ENCODE peak calls at places on chromosomes 1 and 21, in five cellular contexts. M is astrocyte of the cerebellum, F is astrocyte of the spinal cord, V is mammary epithelial cell, Q is hepatocyte. A is an unnamed sample.

GRCh38 chr1:25011966-25012625 is 82.0 kb upstream of the RUNX3 start:
- DNase-seq in M (no peak), F (no peak), V (no peak), Q (peak), A (no peak)

GRCh38 chr1:32701951-32702598 is 495 bp downstream of the SYNC start:
- DNase-seq in M (no peak), F (peak), V (no peak), Q (no peak), A (no peak)

GRCh38 chr1:245687636-245688535 is 533.1 kb downstream of the KIF26B start:
- DNase-seq in M (no peak), F (peak), V (no peak), Q (no peak), A (no peak)

GRCh38 chr1:43853161-43853921 is 80.3 kb upstream of the ARTN start:
- DNase-seq in M (peak), F (peak), V (peak), Q (no peak), A (peak)

GRCh38 chr1:193285626-193286025 is 99.2 kb upstream of the B3GALT2 start:
- DNase-seq in M (no peak), F (no peak), V (no peak), Q (no peak), A (no peak)

GRCh38 chr1:23916209-23917131 is 3.3 kb upstream of the CNR2 start:
- DNase-seq in M (peak), F (peak), V (peak), Q (peak), A (no peak)

GRCh38 chr1:206001476-206001888 is 1.7 kb downstream of the RAB7B start:
- DNase-seq in M (peak), F (peak), V (peak), Q (peak), A (peak)

GRCh38 chr1:212525479-212526110 is 83.0 kb upstream of the ATF3 start:
- DNase-seq in M (peak), F (peak), V (peak), Q (no peak), A (no peak)

GRCh38 chr1:78607944-78608343 is 12.3 kb upstream of the IFI44L start:
- DNase-seq in M (no peak), F (no peak), V (no peak), Q (peak), A (no peak)

GRCh38 chr1:52613611-52614373 is 11.6 kb downstream of the GPX7 start:
- DNase-seq in M (no peak), F (no peak), V (no peak), Q (no peak), A (no peak)

GRCh38 chr1:154736840-154737239 is 128.9 kb upstream of the ADAR start:
- DNase-seq in M (no peak), F (peak), V (peak), Q (no peak), A (no peak)

GRCh38 chr1:160169553-160170399 is 18.4 kb downstream of the ATP1A4 start:
- DNase-seq in M (peak), F (peak), V (no peak), Q (no peak), A (no peak)

GRCh38 chr1:163761898-163762297 is 440.1 kb downstream of the NUF2 start:
- DNase-seq in M (no peak), F (no peak), V (no peak), Q (no peak), A (no peak)

GRCh38 chr1:193754732-193755427 is 568.5 kb upstream of the B3GALT2 start:
- DNase-seq in M (no peak), F (no peak), V (no peak), Q (no peak), A (no peak)

GRCh38 chr1:66375125-66375524 is 158.8 kb upstream of the SGIP1 start:
- DNase-seq in M (no peak), F (no peak), V (no peak), Q (no peak), A (no peak)

GRCh38 chr1:6440198-6441126 is 15.9 kb downstream of the ESPN start:
- DNase-seq in M (no peak), F (no peak), V (peak), Q (peak), A (no peak)

GRCh38 chr1:19028110-19028509 is 71.6 kb upstream of the IFFO2 start:
- DNase-seq in M (no peak), F (no peak), V (no peak), Q (no peak), A (no peak)

GRCh38 chr1:26786437-26787380 is 1.0 kb upstream of the PIGV start:
- DNase-seq in M (peak), F (peak), V (peak), Q (peak), A (no peak)

GRCh38 chr1:153404768-153405167 is 11.6 kb upstream of the S100A7A start:
- DNase-seq in M (no peak), F (no peak), V (peak), Q (no peak), A (no peak)

GRCh38 chr1:46546210-46546609 is 5.2 kb downstream of the KNCN start:
- DNase-seq in M (no peak), F (no peak), V (no peak), Q (no peak), A (no peak)

GRCh38 chr1:227325195-227325594 is 6.9 kb upstream of the CDC42BPA start:
- DNase-seq in M (no peak), F (no peak), V (no peak), Q (no peak), A (no peak)

GRCh38 chr1:95716097-95716496 is 482.1 kb downstream of the RWDD3 start:
- DNase-seq in M (no peak), F (no peak), V (peak), Q (no peak), A (no peak)

GRCh38 chr1:97101523-97101922 is 379.9 kb downstream of the PTBP2 start:
- DNase-seq in M (no peak), F (no peak), V (no peak), Q (no peak), A (no peak)

GRCh38 chr1:28740118-28740517 is 3.4 kb downstream of the YTHDF2 start:
- DNase-seq in M (no peak), F (no peak), V (peak), Q (no peak), A (no peak)

GRCh38 chr1:113146242-113147072 is 73.5 kb downstream of the LRIG2 start:
- DNase-seq in M (no peak), F (peak), V (peak), Q (peak), A (no peak)

GRCh38 chr1:51365774-51366173 is 35.4 kb upstream of the TTC39A start:
- DNase-seq in M (no peak), F (no peak), V (no peak), Q (no peak), A (no peak)

GRCh38 chr1:160256396-160257046 is 5.8 kb downstream of the DCAF8 start:
- DNase-seq in M (peak), F (peak), V (peak), Q (peak), A (peak)

GRCh38 chr1:116375165-116375883 is 2.3 kb downstream of the ATP1A1 start:
- DNase-seq in M (no peak), F (no peak), V (peak), Q (no peak), A (no peak)

GRCh38 chr1:72623299-72623708 is 341.0 kb upstream of the NEGR1 start:
- DNase-seq in M (no peak), F (peak), V (peak), Q (peak), A (peak)

GRCh38 chr1:58964428-58964827 is 180.6 kb upstream of the JUN start:
- DNase-seq in M (no peak), F (no peak), V (no peak), Q (no peak), A (no peak)

GRCh38 chr1:155950829-155951228 is 9.4 kb downstream of the RXFP4 start:
- DNase-seq in M (no peak), F (no peak), V (no peak), Q (no peak), A (no peak)

GRCh38 chr1:5960336-5960735 is 31.9 kb downstream of the NPHP4 start:
- DNase-seq in M (no peak), F (no peak), V (no peak), Q (no peak), A (no peak)

GRCh38 chr1:20279507-20279906 is 11.2 kb upstream of the VWA5B1 start:
- DNase-seq in M (no peak), F (peak), V (peak), Q (no peak), A (no peak)

GRCh38 chr1:9902060-9902452 is 8.0 kb downstream of the CTNNBIP1 start:
- DNase-seq in M (no peak), F (no peak), V (no peak), Q (no peak), A (no peak)

GRCh38 chr1:40476924-40477679 is at the start of gene ZFP69:
- DNase-seq in M (peak), F (peak), V (peak), Q (peak), A (no peak)

GRCh38 chr1:95252422-95252821 is 18.4 kb downstream of the RWDD3 start:
- DNase-seq in M (no peak), F (no peak), V (no peak), Q (no peak), A (no peak)

GRCh38 chr1:45172015-45172414 is 34.4 kb downstream of the ZSWIM5 start:
- DNase-seq in M (no peak), F (peak), V (peak), Q (peak), A (no peak)
- TF ChIP-seq CTCF in M (no peak), F (no peak), V (no peak), Q (no peak), A (no peak)

DNA sequence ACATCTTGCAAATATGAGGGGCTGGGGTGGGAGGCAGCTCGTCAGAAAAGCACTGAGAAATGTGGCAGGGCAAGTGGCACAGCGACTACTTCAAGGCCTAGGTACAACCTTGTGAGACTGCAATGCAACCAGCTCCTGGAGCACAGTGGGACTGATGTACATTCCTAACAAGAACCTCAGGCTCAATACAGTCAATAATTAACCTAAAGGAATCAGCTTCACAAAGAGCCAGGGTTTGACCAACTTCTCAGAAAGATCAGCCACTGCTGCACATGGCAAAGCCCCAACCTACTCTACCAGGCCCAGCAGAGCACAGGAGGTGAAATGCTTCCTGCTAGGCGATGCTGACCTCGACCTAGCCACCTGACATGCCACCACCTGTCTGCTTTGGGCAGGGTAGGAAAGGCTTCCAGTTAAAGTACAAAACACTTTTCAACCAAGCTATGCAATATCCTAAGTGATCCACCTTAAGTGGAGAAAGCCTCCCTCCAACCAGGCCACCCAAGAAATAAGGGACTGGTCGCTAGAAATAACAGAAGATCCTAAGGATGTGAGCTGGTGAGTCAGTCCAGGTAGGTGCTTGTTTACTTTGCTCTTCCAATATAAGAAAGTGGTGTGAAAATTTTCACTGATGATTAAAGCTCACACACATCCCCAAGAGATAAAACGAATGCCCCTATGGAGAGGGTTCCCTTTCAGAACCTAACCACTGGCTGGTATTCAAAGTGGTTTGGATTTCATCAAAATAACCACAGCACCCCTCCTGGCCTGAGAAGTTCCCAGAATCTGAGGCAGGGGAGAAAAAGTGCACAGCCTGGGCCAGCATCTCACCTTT is 2.1 kb downstream of the RIPK4 start:
- DNase-seq in M (no peak), F (no peak), V (peak), Q (peak), A (no peak)
- H3K4me3 ChIP-seq in M (no peak), F (no peak), V (peak), Q (peak), A (no peak)

DNA sequence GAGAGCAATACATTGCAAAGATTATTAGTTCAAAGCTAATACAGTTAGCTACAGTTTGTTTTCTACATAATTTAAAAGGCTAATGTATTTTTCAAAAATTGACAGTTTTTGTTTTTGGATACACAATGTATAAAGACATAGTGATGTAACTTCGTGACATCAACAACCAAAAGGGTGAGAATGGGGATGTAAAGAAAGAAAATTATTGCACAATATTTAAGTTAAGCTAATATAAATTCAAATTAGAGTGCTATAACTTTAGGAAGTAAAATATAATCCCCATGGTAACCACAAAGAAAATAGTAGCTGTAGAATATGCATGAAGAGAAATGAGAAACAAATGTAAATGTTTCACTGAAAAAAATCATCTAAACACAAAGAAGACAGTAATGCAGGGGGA is 334.4 kb upstream of the DEPDC1 start:
- DNase-seq in M (no peak), F (no peak), V (no peak), Q (no peak), A (no peak)
- TF ChIP-seq CTCF in M (no peak), F (no peak), V (no peak), Q (no peak), A (no peak)

DNA sequence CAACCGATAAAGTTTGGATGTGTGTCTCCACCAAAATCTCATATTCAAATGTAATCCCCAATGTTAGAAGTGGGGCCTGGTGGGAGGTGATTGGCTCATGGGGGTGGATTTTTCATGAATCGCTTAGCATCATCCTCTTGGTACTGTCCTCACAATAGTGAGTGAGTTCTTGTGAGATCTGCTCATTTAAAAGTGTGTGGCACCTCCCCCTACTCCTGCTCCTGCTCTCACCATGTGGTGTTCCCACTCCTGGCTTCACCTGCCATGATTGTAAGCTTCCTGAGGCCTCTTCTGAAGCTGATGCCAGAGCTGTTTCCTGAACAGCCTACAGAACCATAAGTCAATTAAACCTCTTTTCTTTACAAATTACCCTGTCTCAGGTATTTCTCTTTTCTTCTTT is 28.2 kb upstream of the PRDX6 start:
- DNase-seq in M (no peak), F (no peak), V (no peak), Q (no peak), A (no peak)
- H3K4me3 ChIP-seq in M (no peak), F (no peak), V (no peak), Q (no peak), A (no peak)

DNA sequence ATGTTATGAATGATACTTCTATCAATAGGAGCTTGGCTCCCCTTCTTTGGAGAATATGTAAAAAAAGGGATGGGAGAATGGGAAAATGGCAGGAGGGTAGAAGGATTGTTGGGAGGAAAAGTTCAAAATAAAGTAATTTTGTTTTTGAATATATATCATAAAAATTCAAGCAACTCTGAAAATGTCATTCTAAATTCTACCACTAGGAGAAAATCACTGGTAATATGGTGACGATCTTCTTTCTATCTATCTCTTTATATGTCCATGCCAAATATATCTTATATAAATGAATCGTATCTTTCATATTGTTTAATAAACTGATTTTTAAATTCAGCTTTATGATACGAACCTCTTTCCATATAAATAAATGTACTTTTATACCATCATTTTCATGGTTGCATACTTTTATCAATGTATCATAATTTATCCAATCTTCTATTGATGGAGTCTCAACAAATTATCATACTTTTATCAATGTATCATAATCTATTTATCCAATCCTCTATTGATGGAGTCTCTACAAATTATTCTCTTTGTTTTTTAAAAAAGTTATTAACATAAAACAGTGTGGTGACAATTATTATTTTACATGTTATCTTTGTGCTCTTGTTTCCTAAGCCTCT is 73.7 kb upstream of the MARK1 start:
- DNase-seq in M (no peak), F (no peak), V (no peak), Q (no peak), A (no peak)
- TF ChIP-seq CTCF in M (no peak), F (peak), V (peak), Q (peak), A (no peak)

DNA sequence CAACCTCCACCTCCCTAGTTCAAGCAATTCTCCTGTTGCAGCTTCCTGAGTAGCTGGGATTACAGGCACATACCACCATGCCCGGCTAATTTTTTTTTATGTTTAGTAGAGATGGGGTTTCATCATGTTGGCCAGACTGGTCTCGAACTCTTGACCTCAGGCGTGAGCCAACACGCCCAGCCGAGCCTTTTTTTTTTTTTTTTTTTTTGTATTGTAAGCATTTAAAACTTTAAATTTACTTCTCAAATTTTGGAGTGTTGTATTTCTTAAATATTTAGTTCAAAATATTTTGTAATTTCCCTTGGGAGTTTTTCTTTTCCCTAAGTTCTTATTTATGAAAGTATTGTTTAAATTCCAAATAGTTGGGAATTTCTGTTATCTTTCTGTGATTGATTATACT is 9.2 kb upstream of the SCAF4 start:
- DNase-seq in M (no peak), F (no peak), V (no peak), Q (no peak), A (no peak)
- H3K4me3 ChIP-seq in M (no peak), F (no peak), V (no peak), Q (no peak), A (no peak)